ENCODE peak calls at places on chromosomes 5 and 9, in six cellular contexts. X, L, I, Z, T and O are unnamed samples.
A peak's percentile ranks its signal among the peaks of the same experiment; 100 is the strongest.

GRCh38 chr9:69949396-69949795 is 94.3 kb upstream of the MAMDC2 start:
- DNase-seq in T (no peak), L (peak; percentile 31), Z (no peak), I (no peak), X (no peak), O (no peak)

GRCh38 chr5:142821733-142822487 is 51.7 kb downstream of the ARHGAP26 start:
- DNase-seq in Z (no peak), I (no peak), T (no peak), L (peak; percentile 89), X (no peak), O (no peak)

GRCh38 chr9:4297795-4298254 is 2.0 kb downstream of the GLIS3 start:
- DNase-seq in L (peak; percentile 84), X (peak; percentile 21), Z (peak; percentile 39), T (peak; percentile 43), I (peak; percentile 49), O (peak; percentile 67)

GRCh38 chr5:541888-542692 is 17.8 kb upstream of the SLC9A3 start:
- DNase-seq in X (no peak), Z (no peak), I (no peak), T (no peak), L (no peak), O (no peak)

GRCh38 chr5:31098811-31099210 is 94.7 kb upstream of the CDH6 start:
- DNase-seq in L (no peak), Z (no peak), X (no peak), T (no peak), I (no peak), O (no peak)

GRCh38 chr5:112684737-112685136 is 52.9 kb upstream of the APC start:
- DNase-seq in Z (no peak), L (peak; percentile 80), X (no peak), I (no peak), T (no peak), O (no peak)

GRCh38 chr9:91315191-91315590 is 46.5 kb downstream of the AUH start:
- DNase-seq in L (no peak), T (no peak), Z (no peak), X (no peak), I (no peak), O (no peak)

GRCh38 chr9:34623386-34624235 is 3.3 kb upstream of the DCTN3 start:
- DNase-seq in X (no peak), L (no peak), I (no peak), T (no peak), Z (no peak), O (no peak)

GRCh38 chr5:157719231-157719630 is 12.0 kb upstream of the THG1L start:
- DNase-seq in L (no peak), T (no peak), X (no peak), I (no peak), Z (no peak), O (no peak)